ENCODE peak calls at places on chromosomes 3 and 15, in seven cellular contexts. N, U, P, F, M, G and H are unnamed samples.

GRCh38 chr3:187870360-187871203 is 125.3 kb upstream of the BCL6 start:
- DNase-seq in N (no peak), U (no peak), P (peak), F (no peak), M (no peak), G (no peak), H (no peak)

GRCh38 chr3:46566040-46566631 is at the start of gene LRRC2:
- DNase-seq in N (peak), U (peak), P (peak), F (no peak), M (peak), G (no peak), H (no peak)

GRCh38 chr3:3847994-3848970 is 49.1 kb downstream of the LRRN1 start:
- DNase-seq in N (no peak), U (no peak), P (no peak), F (no peak), M (no peak), G (no peak), H (no peak)

GRCh38 chr3:129552287-129553050 is 9.5 kb downstream of the H1-8 start:
- DNase-seq in N (no peak), U (no peak), P (no peak), F (no peak), M (no peak), G (no peak), H (no peak)

GRCh38 chr15:72784233-72784876 is 797 bp upstream of the ADPGK start:
- DNase-seq in N (peak), U (no peak), P (peak), F (peak), M (peak), G (peak), H (peak)

GRCh38 chr3:4824948-4825325 is 154.3 kb upstream of the BHLHE40 start:
- DNase-seq in N (peak), U (no peak), P (no peak), F (peak), M (peak), G (no peak), H (no peak)

GRCh38 chr3:179927191-179927590 is 109.5 kb downstream of the PEX5L start:
- DNase-seq in N (no peak), U (no peak), P (no peak), F (no peak), M (no peak), G (no peak), H (no peak)

GRCh38 chr15:96333194-96334016 is 2.9 kb downstream of the NR2F2 start:
- DNase-seq in N (peak), U (peak), P (peak), F (no peak), M (no peak), G (no peak), H (no peak)

GRCh38 chr3:44076221-44076829 is 165.4 kb upstream of the TOPAZ1 start:
- DNase-seq in N (no peak), U (no peak), P (no peak), F (no peak), M (no peak), G (no peak), H (no peak)

GRCh38 chr3:23202203-23202920 is 765 bp upstream of the UBE2E2 start:
- DNase-seq in N (peak), U (no peak), P (peak), F (no peak), M (no peak), G (peak), H (no peak)

GRCh38 chr15:48800811-48801460 is 9.9 kb downstream of the CEP152 start:
- DNase-seq in N (peak), U (no peak), P (peak), F (no peak), M (no peak), G (no peak), H (no peak)

GRCh38 chr15:56454841-56455240 is 10.1 kb downstream of the MNS1 start:
- DNase-seq in N (peak), U (no peak), P (no peak), F (no peak), M (no peak), G (no peak), H (no peak)

DNA sequence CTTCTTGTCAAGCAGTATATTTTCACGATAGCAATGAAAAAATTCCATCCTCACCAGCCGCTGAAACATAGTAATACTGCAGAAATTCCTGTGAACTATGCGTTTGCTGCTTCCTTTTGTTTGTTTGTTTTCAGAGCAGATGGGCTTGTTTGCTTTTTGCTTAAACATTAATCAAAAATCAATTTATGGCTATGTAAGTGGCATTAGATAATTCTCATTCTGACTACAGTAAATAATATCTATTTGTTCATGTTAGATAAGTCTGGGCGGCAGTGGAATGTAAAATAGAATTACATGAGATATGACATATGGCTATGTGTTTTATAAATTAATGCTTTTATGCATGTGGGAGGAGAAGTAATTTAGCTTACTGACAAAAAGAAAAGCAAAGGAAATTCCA is 163.7 kb downstream of the PGPEP1L start:
- DNase-seq in N (no peak), U (no peak), P (no peak), F (no peak), M (no peak), G (no peak), H (no peak)
- H3K4me3 ChIP-seq in N (no peak), U (no peak), P (no peak), F (no peak), M (no peak), G (no peak), H (no peak)

DNA sequence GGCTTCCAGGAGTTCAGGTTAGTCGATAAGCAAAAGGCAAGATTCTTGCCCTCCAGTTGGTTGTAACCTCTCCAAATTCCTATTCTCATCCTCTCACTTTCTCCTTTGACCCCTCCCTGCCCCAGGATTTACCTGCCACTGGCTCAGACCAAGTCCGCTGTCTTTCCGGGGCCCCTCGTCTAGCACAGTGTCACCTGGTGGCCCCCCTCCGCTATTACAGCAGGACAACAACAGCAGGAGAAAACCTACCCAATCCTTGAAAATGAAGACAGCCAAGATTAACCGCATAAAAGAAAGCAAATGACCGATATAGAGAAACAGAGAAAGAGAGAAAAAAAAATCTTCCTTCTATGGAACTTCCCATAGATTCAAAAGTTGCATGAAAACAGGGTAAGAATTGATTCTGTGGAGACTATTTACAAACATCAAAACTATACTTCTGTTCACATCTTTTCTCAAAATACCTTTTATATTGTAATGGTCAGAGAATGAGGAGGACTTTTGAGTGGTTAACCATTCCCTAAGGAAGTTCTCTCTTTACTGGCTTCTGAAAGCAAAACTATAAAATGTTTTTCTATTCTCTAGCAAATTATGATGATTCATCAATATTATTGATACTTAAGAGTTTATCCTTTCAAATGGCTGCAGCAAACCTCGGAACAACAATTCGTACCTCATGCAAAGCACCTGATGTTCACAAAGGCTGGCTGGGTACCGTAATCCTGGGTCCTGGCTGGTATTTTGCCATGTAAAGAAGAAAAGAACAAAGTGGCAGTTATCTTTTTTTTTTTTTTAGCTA is 10.0 kb upstream of the ST8SIA2 start:
- DNase-seq in N (no peak), U (peak), P (peak), F (peak), M (no peak), G (no peak), H (no peak)
- TF ChIP-seq CTCF in N (peak), U (peak), P (peak), F (peak), M (peak), G (peak), H (peak)

GRCh38 chr3:69865920-69866679 is 126.8 kb downstream of the MITF start:
- DNase-seq in N (peak), U (peak), P (no peak), F (no peak), M (no peak), G (peak), H (peak)
- H3K4me3 ChIP-seq in N (no peak), U (no peak), P (no peak), F (no peak), M (no peak), G (peak), H (no peak)

GRCh38 chr3:72187131-72187530 is 402.2 kb upstream of the PROK2 start:
- DNase-seq in N (peak), U (no peak), P (peak), F (no peak), M (no peak), G (no peak), H (no peak)
- TF ChIP-seq CTCF in N (no peak), U (no peak), P (peak), F (peak), M (no peak), G (no peak), H (no peak)

GRCh38 chr3:156677536-156677935 is 3.1 kb downstream of the TIPARP start:
- DNase-seq in N (peak), U (no peak), P (no peak), F (no peak), M (no peak), G (no peak), H (no peak)
- H3K4me3 ChIP-seq in N (peak), U (no peak), P (peak), F (no peak), M (peak), G (no peak), H (no peak)

GRCh38 chr3:7205535-7206331 is 344.8 kb downstream of the GRM7 start:
- DNase-seq in N (no peak), U (no peak), P (peak), F (no peak), M (no peak), G (no peak), H (no peak)

GRCh38 chr3:7203969-7204847 is 343.3 kb downstream of the GRM7 start:
- DNase-seq in N (no peak), U (no peak), P (no peak), F (no peak), M (no peak), G (no peak), H (no peak)

GRCh38 chr3:7207092-7207491 is 346.2 kb downstream of the GRM7 start:
- DNase-seq in N (no peak), U (no peak), P (peak), F (no peak), M (no peak), G (no peak), H (no peak)

GRCh38 chr3:7201784-7202183 is 340.9 kb downstream of the GRM7 start:
- DNase-seq in N (no peak), U (no peak), P (no peak), F (no peak), M (no peak), G (no peak), H (no peak)

DNA sequence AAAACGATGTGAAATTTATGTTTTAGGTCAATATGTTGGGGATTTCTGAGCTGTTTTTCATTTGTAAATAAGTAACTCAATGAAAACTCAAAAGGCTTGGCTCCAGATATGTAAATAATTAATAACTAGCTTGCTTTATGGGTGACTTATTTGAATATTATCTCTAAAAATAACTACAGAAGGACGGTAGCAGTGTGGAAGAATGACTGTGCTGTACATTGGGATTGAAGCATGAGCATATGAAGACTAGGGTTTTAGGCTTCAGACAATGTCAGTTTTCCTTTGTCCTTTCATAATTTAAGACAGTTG is 343.9 kb downstream of the GRM7 start:
- DNase-seq in N (no peak), U (no peak), P (no peak), F (no peak), M (no peak), G (no peak), H (no peak)
- TF ChIP-seq CTCF in N (no peak), U (no peak), P (no peak), F (no peak), M (no peak), G (no peak), H (no peak)

GRCh38 chr3:49411550-49411967 is 217 bp downstream of the RHOA start:
- DNase-seq in N (no peak), U (peak), P (peak), F (no peak), M (no peak), G (peak), H (no peak)

GRCh38 chr3:49412632-49413337 is 562 bp downstream of the TCTA start:
- DNase-seq in N (peak), U (no peak), P (no peak), F (no peak), M (no peak), G (no peak), H (no peak)

GRCh38 chr3:49414753-49415152 is 2.5 kb downstream of the TCTA start:
- DNase-seq in N (no peak), U (no peak), P (no peak), F (no peak), M (no peak), G (no peak), H (no peak)

GRCh38 chr3:49411968-49412631 is at the start of the genes RHOA and TCTA:
- DNase-seq in N (peak), U (peak), P (peak), F (peak), M (peak), G (peak), H (peak)

DNA sequence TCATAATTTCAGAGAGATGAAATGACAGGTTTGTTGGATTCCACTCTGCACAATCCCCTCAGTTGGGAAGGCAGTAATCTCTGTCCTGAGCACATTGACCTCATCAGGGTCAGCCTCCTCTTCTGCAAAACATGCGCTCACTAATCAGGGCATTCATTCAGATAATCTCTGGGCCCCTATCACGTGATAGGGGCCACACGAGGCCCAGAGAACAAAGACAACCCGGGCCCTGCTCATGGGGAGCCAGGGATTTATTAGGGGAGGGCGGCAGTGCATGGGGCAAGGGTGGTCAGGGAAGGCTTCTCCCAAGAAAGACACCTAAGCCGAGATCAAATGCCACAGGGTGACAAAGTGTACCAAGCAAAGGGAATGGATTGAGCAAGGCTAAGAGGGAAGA is 1.1 kb downstream of the TCTA start:
- DNase-seq in N (no peak), U (no peak), P (no peak), F (no peak), M (no peak), G (no peak), H (no peak)
- H3K4me3 ChIP-seq in N (peak), U (no peak), P (peak), F (peak), M (no peak), G (peak), H (peak)

GRCh38 chr3:159776779-159777178 is 211.9 kb upstream of the IL12A start:
- DNase-seq in N (no peak), U (peak), P (no peak), F (no peak), M (no peak), G (no peak), H (no peak)
- TF ChIP-seq CTCF in N (no peak), U (no peak), P (no peak), F (no peak), M (no peak), G (no peak), H (no peak)